ENCODE peak calls at places on chromosomes 11 and 22, in six cellular contexts. O, S, W, C, I and V are unnamed samples.
A peak's percentile ranks its signal among the peaks of the same experiment; 100 is the strongest.

GRCh38 chr11:76185931-76186401 is 20.3 kb downstream of the WNT11 start:
- DNase-seq in O (no peak), C (no peak), S (no peak), I (peak; percentile 37), W (peak; percentile 95), V (no peak)

GRCh38 chr11:68313574-68314202 is 1.3 kb downstream of the LRP5 start:
- DNase-seq in I (no peak), C (no peak), S (no peak), O (peak; percentile 30), W (no peak), V (no peak)

GRCh38 chr11:77136074-77136473 is 8.0 kb downstream of the MYO7A start:
- DNase-seq in W (no peak), O (peak; percentile 71), S (no peak), C (no peak), I (no peak), V (no peak)

GRCh38 chr11:93059074-93059957 is 89.9 kb downstream of the MTNR1B start:
- DNase-seq in O (peak; percentile 90), I (no peak), W (no peak), S (no peak), C (no peak), V (no peak)

GRCh38 chr11:131056036-131056435 is 139.8 kb upstream of the SNX19 start:
- DNase-seq in I (no peak), W (no peak), S (no peak), C (no peak), O (no peak), V (no peak)

GRCh38 chr11:73315288-73316020 is 7.4 kb downstream of the ARHGEF17 start:
- DNase-seq in O (no peak), S (no peak), W (no peak), I (peak; percentile 73), C (no peak), V (no peak)

GRCh38 chr11:77107950-77108349 is 5.3 kb downstream of the OMP start:
- DNase-seq in C (no peak), S (no peak), I (peak; percentile 65), W (peak; percentile 96), O (peak; percentile 95), V (no peak)

GRCh38 chr22:17578129-17578754 is 14.9 kb downstream of the SLC25A18 start:
- DNase-seq in I (no peak), W (peak; percentile 93), S (peak; percentile 74), O (peak; percentile 36), C (no peak), V (peak; percentile 73)

GRCh38 chr22:30280495-30280894 is 8.8 kb downstream of the CASTOR1 start:
- DNase-seq in W (no peak), S (no peak), O (peak; percentile 77), I (no peak), C (no peak), V (no peak)

GRCh38 chr11:11163256-11163655 is 189.8 kb downstream of the CSNK2A3 start:
- DNase-seq in O (no peak), C (no peak), S (no peak), I (no peak), W (no peak), V (no peak)

GRCh38 chr11:70558651-70559050 is 160.3 kb downstream of the CTTN start:
- DNase-seq in O (no peak), W (no peak), C (no peak), I (no peak), S (no peak), V (no peak)

GRCh38 chr11:60914620-60915249 is 777 bp downstream of the TMEM109 start:
- DNase-seq in W (no peak), C (peak; percentile 51), O (peak; percentile 34), S (no peak), I (peak; percentile 54), V (no peak)

GRCh38 chr11:83819936-83820549 is 533.9 kb upstream of the CCDC90B start:
- DNase-seq in W (no peak), C (peak; percentile 64), O (peak; percentile 79), S (peak; percentile 57), I (no peak), V (no peak)

GRCh38 chr11:72236083-72236697 is 7.8 kb downstream of the PHOX2A start:
- DNase-seq in W (peak; percentile 54), C (no peak), O (peak; percentile 50), S (no peak), I (no peak), V (no peak)
- H3K27ac ChIP-seq in W (no peak overlapping the region), C (no peak overlapping the region), O (no peak overlapping the region), S (no peak overlapping the region), I (no peak overlapping the region), V (no peak overlapping the region)

GRCh38 chr22:40679964-40680818 is 907 bp downstream of the MCHR1 start:
- DNase-seq in C (no peak), S (no peak), W (no peak), O (peak; percentile 31), I (no peak), V (no peak)

GRCh38 chr22:40680819-40681183 is 1.5 kb downstream of the MCHR1 start:
- DNase-seq in I (no peak), S (no peak), O (no peak), W (no peak), C (no peak), V (no peak)

GRCh38 chr22:40679249-40679963 is at the start of gene MCHR1:
- DNase-seq in C (no peak), I (no peak), O (peak; percentile 14), W (no peak), S (no peak), V (no peak)

GRCh38 chr22:40676644-40677043 is 2.6 kb upstream of the MCHR1 start:
- DNase-seq in C (no peak), S (no peak), W (no peak), O (no peak), I (no peak), V (no peak)

DNA sequence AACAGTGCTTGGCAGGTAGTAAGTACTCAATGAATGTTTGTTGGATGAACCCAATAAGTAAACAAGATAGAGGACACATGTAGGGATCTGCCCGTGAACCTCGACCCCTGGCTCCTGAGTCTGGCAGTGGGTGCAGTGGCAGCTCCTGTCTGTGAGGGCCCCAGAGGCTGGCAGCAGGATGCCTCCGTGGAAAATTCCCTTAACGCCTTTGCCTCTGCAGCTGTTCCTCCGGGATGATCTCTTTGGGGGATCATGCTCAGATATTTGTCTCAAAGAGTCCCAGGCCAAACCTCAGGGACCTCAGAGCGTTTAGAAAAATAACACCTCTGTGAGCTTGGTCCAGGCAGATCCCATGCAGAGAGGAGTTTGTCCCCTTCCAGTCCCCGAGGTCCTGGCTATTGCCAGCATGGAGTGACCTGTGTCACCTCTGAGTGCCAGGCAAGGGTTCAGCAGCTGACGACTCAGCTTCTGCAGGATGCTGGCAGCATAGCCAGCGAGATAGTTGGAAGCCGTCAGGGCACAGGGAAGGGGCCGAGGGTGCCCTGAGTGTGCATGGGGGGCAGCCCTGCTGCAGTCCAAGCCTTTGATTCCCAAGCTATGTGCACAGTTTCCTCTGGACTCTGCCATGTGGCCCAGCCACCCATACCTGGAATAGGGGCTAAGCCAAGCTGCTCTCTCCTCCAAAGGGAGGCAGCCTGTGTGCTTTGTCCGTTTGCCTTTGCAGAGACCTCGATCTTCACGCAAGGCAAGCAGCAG is 613 bp upstream of the MCHR1 start:
- DNase-seq in O (no peak), W (no peak), S (no peak), I (no peak), C (no peak), V (no peak)
- H3K4me3 ChIP-seq in O (no peak overlapping the region), W (no peak overlapping the region), S (no peak overlapping the region), I (no peak overlapping the region), C (no peak overlapping the region), V (no peak overlapping the region)

GRCh38 chr11:20041499-20041898 is 118.8 kb downstream of the DBX1 start:
- DNase-seq in O (no peak), S (no peak), I (no peak), C (no peak), W (no peak), V (no peak)
- H3K27ac ChIP-seq in O (no peak overlapping the region), S (no peak overlapping the region), I (no peak overlapping the region), C (no peak overlapping the region), W (no peak overlapping the region), V (no peak overlapping the region)

GRCh38 chr22:40203568-40203967 is 25.8 kb downstream of the TNRC6B start:
- DNase-seq in S (no peak), W (peak; percentile 36), O (peak; percentile 38), I (no peak), C (peak; percentile 78), V (no peak)
- H3K4me3 ChIP-seq in S (no peak overlapping the region), W (no peak overlapping the region), O (no peak overlapping the region), I (no peak overlapping the region), C (peak overlapping the region; percentile 41), V (no peak overlapping the region)

DNA sequence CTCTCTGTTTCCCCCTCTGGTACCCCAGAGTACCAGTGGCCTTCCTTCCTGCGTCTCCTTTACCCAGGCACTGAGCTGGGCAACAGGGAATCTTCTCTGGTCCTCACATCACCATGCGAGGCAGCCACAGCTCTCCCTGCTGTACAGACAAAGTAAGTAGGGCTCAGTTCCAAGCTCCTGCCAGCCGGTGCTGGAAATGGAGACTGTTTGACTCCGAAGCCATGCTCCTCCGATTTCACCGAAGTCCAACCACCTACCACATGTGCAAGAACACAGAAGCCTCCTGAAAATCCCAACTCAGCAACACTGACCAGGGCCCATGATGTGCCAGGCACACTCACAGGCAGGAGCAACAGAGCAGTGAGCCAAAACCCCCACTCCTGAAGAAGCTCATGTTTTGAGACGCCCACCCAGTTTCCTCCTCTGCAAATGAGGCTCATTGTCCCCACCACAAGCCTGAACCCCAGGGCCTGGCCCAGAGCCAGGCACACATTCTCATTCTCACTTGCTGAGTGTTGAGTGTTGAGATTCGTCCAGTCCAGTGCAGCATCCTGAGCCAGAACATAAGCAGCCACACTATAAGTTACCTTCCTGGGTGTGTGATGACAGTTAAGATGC is 156.0 kb downstream of the MPPED1 start:
- DNase-seq in O (no peak), W (no peak), S (no peak), I (no peak), C (no peak), V (no peak)
- H3K27ac ChIP-seq in O (no peak overlapping the region), W (no peak overlapping the region), S (no peak overlapping the region), I (no peak overlapping the region), C (no peak overlapping the region), V (no peak overlapping the region)

GRCh38 chr11:19959210-19959609 is 201.1 kb downstream of the DBX1 start:
- DNase-seq in S (no peak), O (no peak), W (no peak), I (no peak), C (no peak), V (no peak)
- H3K4me3 ChIP-seq in S (no peak overlapping the region), O (no peak overlapping the region), W (no peak overlapping the region), I (no peak overlapping the region), C (no peak overlapping the region), V (no peak overlapping the region)

GRCh38 chr11:116984589-116984988 is 113.6 kb downstream of the SIK3 start:
- DNase-seq in O (peak; percentile 98), I (no peak), C (no peak), S (no peak), W (no peak), V (no peak)

GRCh38 chr11:116986521-116987105 is 111.6 kb downstream of the SIK3 start:
- DNase-seq in I (no peak), W (no peak), S (no peak), C (peak; percentile 75), O (peak; percentile 90), V (no peak)

GRCh38 chr11:116980136-116980793 is 118.0 kb downstream of the SIK3 start:
- DNase-seq in S (no peak), C (no peak), W (no peak), O (no peak), I (no peak), V (no peak)

GRCh38 chr11:116981216-116981887 is 116.9 kb downstream of the SIK3 start:
- DNase-seq in S (no peak), W (no peak), I (no peak), C (no peak), O (no peak), V (no peak)

GRCh38 chr11:116984186-116984585 is 114.0 kb downstream of the SIK3 start:
- DNase-seq in S (no peak), C (no peak), I (no peak), W (no peak), O (peak; percentile 75), V (no peak)
- H3K27ac ChIP-seq in S (no peak overlapping the region), C (no peak overlapping the region), I (peak overlapping the region; percentile 87), W (no peak overlapping the region), O (peak overlapping the region; percentile 51), V (peak overlapping the region; percentile 48)